ENCODE peak calls at places on chromosome 14, in six cellular contexts. J is colonic mucosa, T is fibroblast of lung, U is HCT116, S is DND-41, P is left lung. W is an unnamed sample. For H3K4me1, the result is how much of the 10 kb centered on the place peaks cover.

GRCh38 chr14:35879654-35880249 is 53.6 kb downstream of the BRMS1L start:
- DNase-seq in J (no peak), T (peak), U (peak), S (no peak), P (no peak), W (peak)

GRCh38 chr14:55600784-55601561 is 21.0 kb downstream of the KTN1 start:
- DNase-seq in J (no peak), T (peak), U (no peak), S (no peak), P (no peak), W (peak)

GRCh38 chr14:105472496-105472991 is 2.1 kb upstream of the CRIP2 start:
- DNase-seq in J (no peak), T (no peak), U (no peak), S (no peak), P (peak), W (no peak)

GRCh38 chr14:94394594-94395305 is 6.3 kb upstream of the SERPINA1 start:
- DNase-seq in J (no peak), T (peak), U (no peak), S (no peak), P (peak), W (peak)

GRCh38 chr14:92973265-92973797 is 50.4 kb downstream of the CHGA start:
- DNase-seq in J (peak), T (peak), U (no peak), S (peak), P (peak), W (peak)

GRCh38 chr14:31858868-31859267 is 218.2 kb upstream of the ARHGAP5 start:
- DNase-seq in J (no peak), T (peak), U (no peak), S (no peak), P (no peak), W (no peak)

GRCh38 chr14:87567926-87568325 is 425.1 kb downstream of the GALC start:
- DNase-seq in J (no peak), T (no peak), U (no peak), S (no peak), P (no peak), W (no peak)

GRCh38 chr14:58977366-58977765 is 211.1 kb upstream of the DAAM1 start:
- DNase-seq in J (no peak), T (peak), U (no peak), S (no peak), P (no peak), W (no peak)

GRCh38 chr14:50055461-50056228 is 60.7 kb downstream of the VCPKMT start:
- DNase-seq in J (no peak), T (no peak), U (no peak), S (no peak), P (peak), W (no peak)

GRCh38 chr14:53331921-53332320 is 178.8 kb upstream of the DDHD1 start:
- DNase-seq in J (no peak), T (peak), U (no peak), S (no peak), P (no peak), W (no peak)

GRCh38 chr14:73958591-73958990 is 8.5 kb downstream of the COQ6 start:
- DNase-seq in J (no peak), T (no peak), U (no peak), S (no peak), P (no peak), W (no peak)
- TF ChIP-seq CTCF in J (no peak), T (no peak), U (no peak), S (no peak), P (no peak), W (no peak)

DNA sequence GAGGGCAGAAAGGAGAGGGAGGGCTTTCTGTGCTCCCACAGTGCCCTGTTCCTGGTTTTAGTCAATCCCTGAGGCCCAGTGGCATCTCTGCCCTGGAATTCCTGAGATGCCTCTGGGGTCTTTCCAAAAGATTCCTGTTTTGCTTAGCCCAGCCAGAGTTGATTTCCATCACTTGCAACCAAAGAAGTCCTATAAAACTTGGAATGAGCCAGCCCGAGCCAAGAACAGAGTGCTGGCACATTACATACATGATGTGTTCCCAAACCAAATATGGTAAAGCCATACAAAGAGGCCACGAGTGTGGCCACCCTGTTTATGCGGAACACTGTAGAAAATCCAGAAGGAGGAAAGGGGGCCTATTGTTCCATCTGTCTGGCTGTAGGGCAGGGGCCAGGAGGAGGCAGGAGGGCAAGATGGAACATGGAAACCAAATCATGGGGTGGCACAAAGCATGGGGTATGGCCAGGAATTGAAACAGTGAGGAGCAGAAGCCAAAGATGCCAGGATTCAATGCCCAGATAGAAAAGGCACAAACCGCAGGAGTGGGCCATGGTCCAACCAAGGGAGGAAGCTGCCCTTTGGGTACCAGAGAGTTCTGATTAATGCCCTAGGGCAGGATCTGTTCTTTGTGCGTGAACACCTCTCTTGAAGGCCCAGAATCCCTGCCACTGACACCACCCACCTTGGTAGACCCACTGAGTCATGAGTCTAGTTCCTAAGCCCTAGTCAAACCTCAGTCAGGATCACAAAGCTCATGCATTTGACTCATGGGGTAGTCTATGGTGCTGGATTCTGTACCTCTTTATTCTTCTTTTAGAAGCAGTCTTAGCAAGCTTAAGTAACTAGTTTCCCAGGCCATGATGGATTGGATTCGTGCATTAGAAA is 75.2 kb downstream of the LRRC74A start:
- DNase-seq in J (no peak), T (peak), U (no peak), S (no peak), P (no peak), W (no peak)
- H3K4me1 ChIP-seq in J (under half), T (under half), U (half or more), S (under half), P (under half), W (under half)

GRCh38 chr14:61517861-61518802 is 177.2 kb upstream of the HIF1A start:
- DNase-seq in J (peak), T (no peak), U (no peak), S (no peak), P (no peak), W (no peak)
- H3K27ac ChIP-seq in J (peak), T (no peak), U (no peak), S (no peak), P (no peak), W (no peak)

DNA sequence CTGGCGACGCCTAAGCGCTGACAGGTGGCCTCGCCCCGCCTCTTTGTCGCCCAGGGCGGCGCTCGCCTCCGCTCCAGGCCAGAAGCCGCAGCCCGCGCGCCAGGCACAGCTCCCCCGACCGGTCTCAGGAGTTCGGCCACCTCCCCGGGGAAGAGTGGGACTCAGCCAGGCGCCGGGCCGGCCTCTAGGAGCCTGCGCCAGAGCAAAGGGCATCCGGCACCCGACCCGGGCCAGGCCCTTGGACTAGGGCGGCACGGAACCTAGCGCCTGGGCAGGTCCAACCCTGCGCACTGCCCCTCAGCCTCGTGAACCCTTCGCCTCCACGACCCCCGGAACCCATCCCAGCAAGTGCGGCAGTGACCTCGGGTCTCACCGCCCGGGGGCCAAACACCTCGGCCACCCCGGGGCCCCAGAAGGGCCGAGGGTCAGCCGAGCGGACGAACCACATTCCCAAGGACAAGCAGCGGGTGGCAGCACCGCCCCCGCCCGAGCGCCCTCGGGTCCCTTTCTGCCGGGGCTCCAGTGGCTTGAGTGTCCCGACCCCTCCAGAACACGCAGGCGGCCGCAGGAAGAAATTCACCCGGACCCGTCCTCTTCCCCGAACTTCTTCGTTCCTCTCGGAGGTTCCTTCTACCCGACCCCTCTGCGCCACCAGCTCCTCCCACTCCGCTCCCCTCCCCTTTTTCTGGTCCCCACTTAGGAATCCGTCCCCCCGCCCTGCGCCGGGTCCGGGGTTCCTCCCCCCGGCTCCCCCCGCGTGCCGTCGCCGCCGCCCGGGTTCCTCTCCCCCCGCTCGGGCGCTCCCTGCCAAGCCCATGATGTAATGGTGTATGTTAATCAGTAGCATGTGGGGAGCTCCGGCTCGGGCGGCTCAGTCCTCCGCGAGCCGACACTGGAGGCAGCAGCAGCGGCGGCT is 1.4 kb upstream of the SAMD4A start:
- DNase-seq in J (peak), T (peak), U (peak), S (peak), P (peak), W (peak)
- TF ChIP-seq CTCF in J (no peak), T (peak), U (no peak), S (no peak), P (no peak), W (peak)

DNA sequence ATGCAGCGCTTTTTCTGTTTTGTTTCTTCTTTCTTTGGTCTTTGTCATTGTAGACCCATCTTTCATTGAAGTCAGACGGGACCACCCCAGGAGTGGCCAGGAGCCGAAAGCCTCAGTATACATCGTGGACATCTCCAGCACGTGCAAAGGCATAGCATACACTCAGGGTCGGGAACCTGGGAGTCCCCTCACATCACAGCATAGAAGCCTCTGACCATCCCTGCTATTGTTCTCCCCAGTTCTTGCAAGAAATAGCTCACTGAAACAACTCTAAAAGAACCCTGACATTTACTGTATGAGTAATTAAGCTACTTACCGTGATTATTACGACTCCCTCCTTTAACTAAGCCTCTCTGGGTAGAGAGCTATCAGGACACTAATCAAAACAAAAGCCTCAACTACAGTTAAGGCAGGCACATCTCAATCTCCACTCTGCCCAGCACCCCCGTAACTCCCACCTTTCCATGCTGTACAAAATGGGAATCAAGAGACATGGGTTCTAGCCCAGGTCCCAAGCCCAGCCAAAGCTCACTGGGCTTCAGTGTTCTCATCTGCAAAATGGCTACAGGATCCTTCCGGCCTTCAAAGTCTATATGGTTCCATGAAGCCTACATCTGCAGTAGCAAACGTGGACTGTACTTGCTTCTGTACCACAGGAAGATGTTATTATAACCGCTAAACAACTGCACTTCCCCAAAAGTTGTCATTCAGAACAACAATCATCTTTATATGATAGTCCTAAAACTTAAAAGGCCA is 6.7 kb downstream of the CCDC88C start:
- DNase-seq in J (no peak), T (no peak), U (no peak), S (no peak), P (no peak), W (no peak)
- H3K4me1 ChIP-seq in J (under half), T (under half), U (under half), S (under half), P (under half), W (under half)